ENCODE peak calls at places on chromosome 14, in ten cellular contexts. F is hepatocyte, G is GM12865, I is choroid plexus epithelial cell, C is SJSA1, A is fibroblast of lung, Y is uterus, Z is mucosa of descending colon, J is MG63, S is tibial artery. K is an unnamed sample.

GRCh38 chr14:22614240-22614799 is 16.2 kb downstream of the ABHD4 start:
- DNase-seq in A (peak), C (peak), Y (no peak), I (peak), Z (no peak), F (peak), J (peak), S (no peak), G (peak), K (no peak)

GRCh38 chr14:68664225-68664681 is 128.6 kb downstream of the ZFP36L1 start:
- DNase-seq in G (peak), S (peak), Z (no peak), A (peak), J (no peak), Y (no peak), I (peak), F (no peak), C (no peak), K (no peak)

GRCh38 chr14:84025258-84026012 is 1504.5 kb upstream of the FLRT2 start:
- DNase-seq in Y (no peak), A (no peak), C (no peak), F (no peak), I (no peak), J (no peak), G (no peak), Z (no peak), S (no peak), K (no peak)

GRCh38 chr14:54023027-54023426 is 66.4 kb upstream of the BMP4 start:
- DNase-seq in F (no peak), Y (no peak), G (peak), A (no peak), J (no peak), I (no peak), S (no peak), C (no peak), Z (no peak), K (no peak)

GRCh38 chr14:85129907-85130306 is 400.0 kb upstream of the FLRT2 start:
- DNase-seq in Z (no peak), A (no peak), G (no peak), J (no peak), I (no peak), S (no peak), C (no peak), Y (no peak), F (peak), K (no peak)

GRCh38 chr14:99380991-99381687 is 99.5 kb downstream of the SETD3 start:
- DNase-seq in A (no peak), C (no peak), Y (no peak), F (no peak), S (no peak), G (no peak), J (no peak), I (no peak), Z (no peak), K (no peak)

GRCh38 chr14:91233936-91234790 is 10.3 kb downstream of the GPR68 start:
- DNase-seq in G (no peak), I (no peak), Y (no peak), F (no peak), C (no peak), J (no peak), Z (no peak), S (no peak), A (no peak), K (no peak)

GRCh38 chr14:21095430-21096205 is 2.8 kb downstream of the ZNF219 start:
- DNase-seq in Z (no peak), C (no peak), F (no peak), S (no peak), A (peak), G (no peak), J (no peak), Y (no peak), I (peak), K (no peak)

GRCh38 chr14:47715330-47715729 is 39.9 kb upstream of the MDGA2 start:
- DNase-seq in Y (no peak), Z (no peak), A (peak), J (peak), G (no peak), S (no peak), C (no peak), I (peak), F (no peak), K (no peak)

GRCh38 chr14:64594438-64594837 is 44.7 kb downstream of the PPP1R36 start:
- DNase-seq in G (no peak), Y (no peak), Z (no peak), J (no peak), A (no peak), F (no peak), I (no peak), C (no peak), S (no peak), K (no peak)

GRCh38 chr14:99524091-99524661 is 43.0 kb downstream of the CCNK start:
- DNase-seq in S (no peak), Y (no peak), A (peak), J (no peak), F (no peak), Z (no peak), C (no peak), G (no peak), I (no peak), K (no peak)

GRCh38 chr14:30298266-30298795 is 260.6 kb upstream of the G2E3 start:
- DNase-seq in I (no peak), A (no peak), Y (no peak), C (no peak), S (no peak), J (no peak), Z (no peak), F (no peak), G (no peak), K (no peak)

GRCh38 chr14:96805906-96806305 is 8.7 kb downstream of the VRK1 start:
- DNase-seq in F (no peak), A (no peak), Z (peak), Y (no peak), C (no peak), G (no peak), J (peak), I (no peak), S (no peak), K (no peak)

GRCh38 chr14:99320621-99321235 is 48.7 kb upstream of the BCL11B start:
- DNase-seq in C (no peak), S (no peak), J (no peak), G (no peak), A (no peak), I (no peak), Y (no peak), F (peak), Z (peak), K (no peak)

GRCh38 chr14:65588426-65589140 is 176.1 kb downstream of the FUT8 start:
- DNase-seq in I (peak), J (no peak), F (no peak), Z (no peak), S (no peak), G (no peak), A (peak), C (no peak), Y (no peak), K (no peak)

GRCh38 chr14:92499216-92499615 is 14.4 kb upstream of the RIN3 start:
- DNase-seq in Z (no peak), Y (no peak), J (no peak), I (no peak), C (no peak), F (no peak), G (no peak), A (no peak), S (no peak), K (no peak)

GRCh38 chr14:23640524-23641141 is 4.5 kb downstream of the DHRS2 start:
- DNase-seq in Y (peak), S (no peak), G (no peak), J (peak), I (peak), Z (peak), F (peak), C (no peak), A (peak), K (no peak)

GRCh38 chr14:68814376-68815287 is 21.8 kb upstream of the ZFP36L1 start:
- DNase-seq in Y (no peak), I (peak), G (peak), F (peak), J (peak), S (no peak), Z (peak), C (peak), A (peak), K (no peak)

GRCh38 chr14:44960146-44960545 is 1.6 kb downstream of the KLHL28 start:
- DNase-seq in A (peak), I (no peak), C (no peak), Y (no peak), J (no peak), G (peak), Z (no peak), F (no peak), S (no peak), K (no peak)

GRCh38 chr14:24395609-24396580 is 2.9 kb upstream of the NYNRIN start:
- DNase-seq in G (no peak), Z (no peak), J (no peak), F (no peak), Y (no peak), C (no peak), A (peak), S (no peak), I (no peak), K (no peak)

GRCh38 chr14:75402867-75403413 is 24.9 kb upstream of the JDP2 start:
- DNase-seq in Y (no peak), S (no peak), G (no peak), I (no peak), Z (no peak), F (no peak), A (no peak), C (no peak), J (no peak), K (no peak)

GRCh38 chr14:71382315-71382714 is 475.1 kb downstream of the PCNX1 start:
- DNase-seq in I (no peak), G (no peak), C (no peak), Y (no peak), F (no peak), Z (no peak), J (no peak), A (no peak), S (no peak), K (no peak)

GRCh38 chr14:57435923-57436322 is 45.5 kb downstream of the NAA30 start:
- DNase-seq in S (no peak), F (no peak), Y (no peak), G (no peak), A (no peak), C (no peak), Z (no peak), I (no peak), J (no peak), K (no peak)

GRCh38 chr14:75510547-75510946 is 11.7 kb upstream of the BATF start:
- DNase-seq in Z (no peak), S (no peak), Y (no peak), C (no peak), A (no peak), G (no peak), J (no peak), I (no peak), F (no peak), K (no peak)

GRCh38 chr14:37257651-37258050 is 59.9 kb downstream of the MIPOL1 start:
- DNase-seq in Y (no peak), Z (no peak), S (no peak), J (no peak), F (no peak), A (no peak), G (no peak), I (no peak), C (no peak), K (no peak)

GRCh38 chr14:69045857-69046351 is 66.8 kb upstream of the ACTN1 start:
- DNase-seq in I (peak), G (no peak), Z (no peak), C (no peak), J (no peak), Y (no peak), A (peak), S (peak), F (no peak), K (no peak)

GRCh38 chr14:85241022-85241880 is 288.7 kb upstream of the FLRT2 start:
- DNase-seq in S (no peak), C (no peak), J (no peak), F (no peak), Z (peak), Y (no peak), G (no peak), I (peak), A (peak), K (no peak)

GRCh38 chr14:73269729-73270651 is 32.7 kb downstream of the PAPLN start:
- DNase-seq in G (peak), C (no peak), Y (peak), F (peak), S (no peak), A (peak), J (no peak), I (peak), Z (peak), K (peak)

GRCh38 chr14:20998674-20999366 is at the start of gene SLC39A2:
- DNase-seq in G (no peak), Y (no peak), J (peak), Z (peak), C (no peak), F (peak), A (peak), S (peak), I (peak), K (no peak)

GRCh38 chr14:67079836-67080235 is 109.4 kb upstream of the GARIN2 start:
- DNase-seq in G (no peak), Y (no peak), A (no peak), Z (no peak), S (no peak), I (no peak), F (no peak), J (no peak), C (no peak), K (no peak)

GRCh38 chr14:24275524-24276139 is 4.2 kb upstream of the RABGGTA start:
- DNase-seq in I (no peak), J (no peak), Y (no peak), F (no peak), S (no peak), C (no peak), G (no peak), A (no peak), Z (no peak), K (no peak)

GRCh38 chr14:88069677-88070076 is 64.7 kb downstream of the GPR65 start:
- DNase-seq in G (no peak), I (no peak), F (no peak), Y (no peak), A (no peak), S (no peak), C (no peak), J (no peak), Z (no peak), K (no peak)

GRCh38 chr14:68716698-68717097 is 76.2 kb downstream of the ZFP36L1 start:
- DNase-seq in S (no peak), Z (peak), J (no peak), G (no peak), I (no peak), F (peak), A (no peak), Y (no peak), C (no peak), K (no peak)

GRCh38 chr14:23537351-23538048 is 14.1 kb downstream of the ZFHX2 start:
- DNase-seq in C (no peak), A (no peak), J (no peak), Y (no peak), S (no peak), I (no peak), F (no peak), G (no peak), Z (no peak), K (no peak)

GRCh38 chr14:18660585-18660922 is 59.6 kb downstream of the OR11H12 start:
- DNase-seq in I (no peak), Y (no peak), F (no peak), A (no peak), J (no peak), G (no peak), C (no peak), Z (no peak), S (no peak), K (no peak)

GRCh38 chr14:83197271-83197670 is 1663.6 kb upstream of the SEL1L start:
- DNase-seq in S (no peak), Y (no peak), C (no peak), J (no peak), Z (no peak), G (no peak), I (no peak), F (no peak), A (no peak), K (no peak)

GRCh38 chr14:65356327-65356836 is 56.1 kb upstream of the FUT8 start:
- DNase-seq in Y (no peak), G (peak), A (peak), I (peak), C (peak), S (no peak), F (peak), Z (no peak), J (peak), K (no peak)

GRCh38 chr14:77151918-77152588 is 10.5 kb upstream of the ZDHHC22 start:
- DNase-seq in I (peak), Z (no peak), S (no peak), Y (no peak), F (no peak), A (peak), G (peak), J (no peak), C (no peak), K (no peak)

GRCh38 chr14:55103005-55103640 is 25.9 kb upstream of the LGALS3 start:
- DNase-seq in G (peak), Z (peak), J (peak), I (peak), F (peak), C (peak), S (peak), Y (peak), A (peak), K (peak)

GRCh38 chr14:55099741-55100140 is 29.3 kb upstream of the LGALS3 start:
- DNase-seq in I (peak), G (no peak), S (no peak), C (no peak), Z (no peak), F (no peak), Y (no peak), J (peak), A (no peak), K (no peak)

GRCh38 chr14:55101698-55102097 is 27.4 kb upstream of the LGALS3 start:
- DNase-seq in C (no peak), G (no peak), A (no peak), F (no peak), Z (no peak), S (peak), Y (no peak), J (no peak), I (no peak), K (no peak)

GRCh38 chr14:55104051-55104954 is 24.7 kb upstream of the LGALS3 start:
- DNase-seq in C (no peak), G (no peak), S (no peak), I (no peak), F (no peak), J (no peak), A (no peak), Z (peak), Y (no peak), K (no peak)

GRCh38 chr14:55102141-55102547 is 26.9 kb upstream of the LGALS3 start:
- DNase-seq in S (peak), Z (peak), J (peak), G (peak), A (peak), I (peak), Y (peak), C (peak), F (peak), K (peak)
- H3K4me3 ChIP-seq in S (no peak), Z (no peak), J (no peak), G (no peak), A (peak), I (no peak), Y (no peak), C (no peak), F (no peak), K (no peak)

DNA sequence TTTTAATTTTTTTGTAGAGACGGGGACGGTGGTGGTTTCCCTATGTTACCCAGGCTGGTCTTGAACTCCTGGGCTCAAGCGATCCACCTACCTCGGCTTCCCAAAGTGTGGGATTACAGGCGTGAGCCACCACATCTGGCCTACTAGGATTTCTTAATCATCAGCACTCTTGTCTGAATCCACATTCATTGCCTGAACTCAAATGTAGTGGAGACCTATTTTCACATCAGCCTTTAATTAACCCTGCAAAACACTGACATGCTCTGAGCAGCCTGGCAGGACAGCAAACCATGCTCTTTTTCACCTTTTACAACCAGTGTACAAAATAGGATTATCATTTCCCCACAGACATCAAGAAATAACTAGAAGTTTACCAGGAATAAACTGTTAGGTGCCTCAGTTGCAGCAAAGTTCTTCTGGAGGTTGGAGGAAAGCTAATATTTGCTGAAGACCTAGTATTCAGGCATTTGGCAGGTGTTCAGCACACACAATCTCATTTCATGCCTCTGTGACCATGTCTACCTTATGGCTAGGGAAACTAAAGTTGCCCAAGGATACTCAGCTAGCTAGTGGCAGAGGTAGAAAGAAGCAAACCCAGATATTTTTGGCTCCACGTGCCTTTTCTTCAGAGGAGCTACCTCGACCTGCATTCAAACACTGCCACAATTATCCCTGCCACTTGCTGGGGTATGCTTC is 37.7 kb downstream of the CFL2 start:
- DNase-seq in F (no peak), J (no peak), Z (no peak), A (no peak), Y (no peak), S (no peak), I (no peak), C (no peak), G (no peak), K (no peak)
- H3K4me3 ChIP-seq in F (no peak), J (no peak), Z (no peak), A (no peak), Y (no peak), S (no peak), I (no peak), C (no peak), G (no peak), K (no peak)

DNA sequence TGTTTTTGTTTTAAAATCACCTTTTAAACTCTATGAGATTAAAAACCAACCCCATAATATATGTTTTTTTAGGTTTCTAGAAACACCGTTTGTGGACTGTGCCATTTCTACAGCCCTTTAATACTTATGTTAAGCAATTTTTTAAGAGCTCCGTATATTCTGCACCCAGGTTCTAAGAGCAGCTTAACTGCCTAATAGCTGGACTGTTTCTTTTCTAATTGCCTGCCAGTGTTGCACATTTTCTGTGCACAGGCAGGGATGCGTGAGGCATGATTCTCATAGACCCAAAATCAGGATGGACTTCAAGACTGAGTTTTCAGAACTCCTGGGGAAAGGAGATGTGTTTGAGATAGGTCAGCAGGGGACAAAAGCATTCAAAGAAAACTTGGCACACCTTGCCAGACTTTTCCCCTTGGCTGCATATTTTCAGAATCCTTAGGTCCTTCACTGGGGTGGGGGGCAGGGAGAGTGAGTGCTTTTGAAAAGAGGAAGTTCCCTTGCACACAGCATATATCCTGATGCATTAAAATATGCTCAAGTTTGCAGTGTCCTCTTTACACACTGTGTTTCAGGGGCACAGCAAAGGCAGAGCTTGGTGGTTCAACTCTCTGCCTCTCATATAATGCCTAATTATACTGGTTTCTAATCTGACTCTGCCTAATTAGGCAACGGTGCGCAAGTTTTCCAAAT is 27.9 kb downstream of the TMEM30B start:
- DNase-seq in A (no peak), J (no peak), C (no peak), F (no peak), Z (no peak), I (no peak), G (no peak), Y (no peak), S (no peak), K (no peak)
- H3K4me3 ChIP-seq in A (no peak), J (no peak), C (no peak), F (no peak), Z (no peak), I (no peak), G (no peak), Y (no peak), S (no peak), K (no peak)

DNA sequence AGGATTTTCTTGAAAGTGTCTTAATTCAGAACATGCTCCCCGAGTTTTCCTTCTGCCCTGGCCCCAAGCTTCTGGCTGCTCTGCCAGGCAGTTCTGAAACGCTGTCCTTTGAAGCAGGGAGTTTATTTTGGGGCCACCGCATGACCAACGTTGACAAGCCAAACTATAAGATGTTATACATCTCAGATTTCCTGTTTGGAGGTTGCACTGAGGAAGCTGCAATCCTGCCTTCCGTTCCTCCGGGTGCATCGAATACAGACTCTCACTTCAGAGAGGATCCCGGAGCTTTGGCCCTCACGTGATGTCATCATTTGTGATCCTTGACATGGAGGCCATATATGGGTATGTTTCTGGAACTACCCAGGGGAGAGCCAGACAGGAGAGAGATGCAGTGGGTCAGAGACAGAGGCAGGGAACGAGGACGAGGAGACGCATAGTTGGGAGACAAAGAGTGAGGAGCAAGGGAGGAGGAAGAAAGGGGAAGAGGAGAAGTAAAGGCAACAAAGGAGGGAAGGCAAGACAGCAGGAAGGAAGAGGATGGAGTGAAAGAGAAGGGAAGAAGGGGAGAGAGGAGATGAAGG is at the start of gene ASB2:
- DNase-seq in S (peak), J (no peak), Y (peak), A (no peak), Z (peak), I (no peak), F (no peak), C (peak), G (peak), K (no peak)
- H3K4me3 ChIP-seq in S (peak), J (no peak), Y (peak), A (no peak), Z (no peak), I (no peak), F (no peak), C (peak), G (peak), K (peak)